ENCODE peak calls at places on chromosomes 3 and 15, in six cellular contexts. One of them, this sample, is unnamed. For H3K4me1, the result is how much of the 10 kb centered on the place peaks cover.

GRCh38 chr3:31456373-31456772 is 76.4 kb upstream of the STT3B start:
- DNase-seq in breast epithelium: no peak
- DNase-seq in cardiac muscle cell: no peak
- DNase-seq in heart left ventricle: peak
- DNase-seq in hepatocyte: no peak
- DNase-seq in heart right ventricle: peak
- DNase-seq in this sample: no peak

GRCh38 chr3:149547954-149548728 is 73.6 kb downstream of the TM4SF4 start:
- DNase-seq in hepatocyte: peak
- DNase-seq in cardiac muscle cell: no peak
- DNase-seq in heart right ventricle: no peak
- DNase-seq in heart left ventricle: peak
- DNase-seq in breast epithelium: peak
- DNase-seq in this sample: no peak

GRCh38 chr15:88498991-88499390 is 31.5 kb downstream of the MRPS11 start:
- DNase-seq in hepatocyte: no peak
- DNase-seq in cardiac muscle cell: peak
- DNase-seq in heart right ventricle: peak
- DNase-seq in heart left ventricle: peak
- DNase-seq in breast epithelium: no peak
- DNase-seq in this sample: no peak

GRCh38 chr15:47813985-47814384 is 96.7 kb downstream of the SEMA6D start:
- DNase-seq in cardiac muscle cell: no peak
- DNase-seq in hepatocyte: no peak
- DNase-seq in heart left ventricle: no peak
- DNase-seq in heart right ventricle: no peak
- DNase-seq in breast epithelium: no peak
- DNase-seq in this sample: no peak

GRCh38 chr3:177800565-177800964 is 603.3 kb upstream of the TBL1XR1 start:
- DNase-seq in heart right ventricle: no peak
- DNase-seq in cardiac muscle cell: no peak
- DNase-seq in hepatocyte: no peak
- DNase-seq in breast epithelium: no peak
- DNase-seq in heart left ventricle: no peak
- DNase-seq in this sample: no peak

GRCh38 chr3:61110576-61110975 is 140.7 kb downstream of the FHIT start:
- DNase-seq in breast epithelium: no peak
- DNase-seq in hepatocyte: no peak
- DNase-seq in cardiac muscle cell: no peak
- DNase-seq in heart right ventricle: no peak
- DNase-seq in heart left ventricle: no peak
- DNase-seq in this sample: no peak

GRCh38 chr15:47652853-47653243 is 64.5 kb upstream of the SEMA6D start:
- DNase-seq in hepatocyte: no peak
- DNase-seq in heart right ventricle: no peak
- DNase-seq in breast epithelium: no peak
- DNase-seq in cardiac muscle cell: no peak
- DNase-seq in heart left ventricle: no peak
- DNase-seq in this sample: no peak

GRCh38 chr15:43792761-43793493 is 807 bp downstream of the SERF2 start:
- DNase-seq in hepatocyte: peak
- DNase-seq in heart left ventricle: peak
- DNase-seq in heart right ventricle: peak
- DNase-seq in breast epithelium: no peak
- DNase-seq in cardiac muscle cell: peak
- DNase-seq in this sample: no peak

GRCh38 chr15:90774731-90775521 is 57.8 kb downstream of the BLM start:
- DNase-seq in breast epithelium: no peak
- DNase-seq in heart left ventricle: no peak
- DNase-seq in cardiac muscle cell: no peak
- DNase-seq in heart right ventricle: no peak
- DNase-seq in hepatocyte: no peak
- DNase-seq in this sample: no peak

GRCh38 chr15:25613113-25613512 is 174.3 kb upstream of the UBE3A start:
- DNase-seq in hepatocyte: no peak
- DNase-seq in cardiac muscle cell: peak
- DNase-seq in breast epithelium: no peak
- DNase-seq in heart right ventricle: no peak
- DNase-seq in heart left ventricle: no peak
- DNase-seq in this sample: no peak

GRCh38 chr3:128496602-128497304 is 3.8 kb upstream of the GATA2 start:
- DNase-seq in breast epithelium: no peak
- DNase-seq in cardiac muscle cell: no peak
- DNase-seq in heart left ventricle: no peak
- DNase-seq in hepatocyte: no peak
- DNase-seq in heart right ventricle: no peak
- DNase-seq in this sample: no peak

GRCh38 chr3:175512700-175513099 is 653.6 kb downstream of the NAALADL2 start:
- DNase-seq in hepatocyte: no peak
- DNase-seq in breast epithelium: no peak
- DNase-seq in cardiac muscle cell: no peak
- DNase-seq in heart right ventricle: no peak
- DNase-seq in heart left ventricle: no peak
- DNase-seq in this sample: no peak

GRCh38 chr3:32278714-32279113 is 40.2 kb downstream of the CMTM8 start:
- DNase-seq in cardiac muscle cell: no peak
- DNase-seq in hepatocyte: no peak
- DNase-seq in heart right ventricle: no peak
- DNase-seq in breast epithelium: no peak
- DNase-seq in heart left ventricle: no peak
- DNase-seq in this sample: no peak

GRCh38 chr3:10758304-10759037 is 57.6 kb upstream of the SLC6A11 start:
- DNase-seq in cardiac muscle cell: peak
- DNase-seq in breast epithelium: peak
- DNase-seq in heart left ventricle: peak
- DNase-seq in heart right ventricle: peak
- DNase-seq in hepatocyte: peak
- DNase-seq in this sample: no peak

GRCh38 chr15:83659011-83659811 is 5.3 kb downstream of the ADAMTSL3 start:
- DNase-seq in breast epithelium: no peak
- DNase-seq in hepatocyte: no peak
- DNase-seq in heart right ventricle: peak
- DNase-seq in heart left ventricle: peak
- DNase-seq in cardiac muscle cell: no peak
- DNase-seq in this sample: peak

GRCh38 chr15:88636039-88636438 is 2.8 kb upstream of the ISG20 start:
- DNase-seq in hepatocyte: peak
- DNase-seq in heart right ventricle: no peak
- DNase-seq in breast epithelium: peak
- DNase-seq in cardiac muscle cell: no peak
- DNase-seq in heart left ventricle: no peak
- DNase-seq in this sample: no peak

GRCh38 chr3:53489401-53490130 is 4.8 kb upstream of the CACNA1D start:
- DNase-seq in hepatocyte: peak
- DNase-seq in cardiac muscle cell: no peak
- DNase-seq in breast epithelium: no peak
- DNase-seq in heart right ventricle: no peak
- DNase-seq in heart left ventricle: no peak
- DNase-seq in this sample: no peak

GRCh38 chr15:92159481-92159880 is 234.2 kb upstream of the ST8SIA2 start:
- DNase-seq in hepatocyte: no peak
- DNase-seq in heart left ventricle: no peak
- DNase-seq in cardiac muscle cell: peak
- DNase-seq in heart right ventricle: no peak
- DNase-seq in breast epithelium: no peak
- DNase-seq in this sample: peak

GRCh38 chr3:36904641-36905040 is 40.2 kb downstream of the TRANK1 start:
- DNase-seq in heart right ventricle: no peak
- DNase-seq in breast epithelium: no peak
- DNase-seq in heart left ventricle: peak
- DNase-seq in cardiac muscle cell: peak
- DNase-seq in hepatocyte: no peak
- DNase-seq in this sample: no peak

GRCh38 chr15:66805207-66805975 is 103.4 kb downstream of the SMAD6 start:
- DNase-seq in hepatocyte: no peak
- DNase-seq in cardiac muscle cell: no peak
- DNase-seq in breast epithelium: no peak
- DNase-seq in heart right ventricle: no peak
- DNase-seq in heart left ventricle: no peak
- DNase-seq in this sample: no peak

GRCh38 chr15:66801266-66801665 is 99.2 kb downstream of the SMAD6 start:
- DNase-seq in breast epithelium: no peak
- DNase-seq in heart right ventricle: no peak
- DNase-seq in cardiac muscle cell: no peak
- DNase-seq in heart left ventricle: no peak
- DNase-seq in hepatocyte: no peak
- DNase-seq in this sample: no peak

GRCh38 chr15:66803182-66803729 is 101.2 kb downstream of the SMAD6 start:
- DNase-seq in heart left ventricle: peak
- DNase-seq in breast epithelium: peak
- DNase-seq in cardiac muscle cell: peak
- DNase-seq in hepatocyte: peak
- DNase-seq in heart right ventricle: peak
- DNase-seq in this sample: peak

GRCh38 chr15:66802087-66803001 is 100.3 kb downstream of the SMAD6 start:
- DNase-seq in heart right ventricle: no peak
- DNase-seq in heart left ventricle: no peak
- DNase-seq in hepatocyte: peak
- DNase-seq in cardiac muscle cell: no peak
- DNase-seq in breast epithelium: peak
- DNase-seq in this sample: no peak

GRCh38 chr15:66803749-66804148 is 101.7 kb downstream of the SMAD6 start:
- DNase-seq in cardiac muscle cell: no peak
- DNase-seq in breast epithelium: no peak
- DNase-seq in heart left ventricle: no peak
- DNase-seq in heart right ventricle: no peak
- DNase-seq in hepatocyte: no peak
- DNase-seq in this sample: no peak
- H3K27ac ChIP-seq in cardiac muscle cell: peak
- H3K27ac ChIP-seq in breast epithelium: peak
- H3K27ac ChIP-seq in heart left ventricle: peak
- H3K27ac ChIP-seq in heart right ventricle: peak
- H3K27ac ChIP-seq in hepatocyte: peak
- H3K27ac ChIP-seq in this sample: peak

DNA sequence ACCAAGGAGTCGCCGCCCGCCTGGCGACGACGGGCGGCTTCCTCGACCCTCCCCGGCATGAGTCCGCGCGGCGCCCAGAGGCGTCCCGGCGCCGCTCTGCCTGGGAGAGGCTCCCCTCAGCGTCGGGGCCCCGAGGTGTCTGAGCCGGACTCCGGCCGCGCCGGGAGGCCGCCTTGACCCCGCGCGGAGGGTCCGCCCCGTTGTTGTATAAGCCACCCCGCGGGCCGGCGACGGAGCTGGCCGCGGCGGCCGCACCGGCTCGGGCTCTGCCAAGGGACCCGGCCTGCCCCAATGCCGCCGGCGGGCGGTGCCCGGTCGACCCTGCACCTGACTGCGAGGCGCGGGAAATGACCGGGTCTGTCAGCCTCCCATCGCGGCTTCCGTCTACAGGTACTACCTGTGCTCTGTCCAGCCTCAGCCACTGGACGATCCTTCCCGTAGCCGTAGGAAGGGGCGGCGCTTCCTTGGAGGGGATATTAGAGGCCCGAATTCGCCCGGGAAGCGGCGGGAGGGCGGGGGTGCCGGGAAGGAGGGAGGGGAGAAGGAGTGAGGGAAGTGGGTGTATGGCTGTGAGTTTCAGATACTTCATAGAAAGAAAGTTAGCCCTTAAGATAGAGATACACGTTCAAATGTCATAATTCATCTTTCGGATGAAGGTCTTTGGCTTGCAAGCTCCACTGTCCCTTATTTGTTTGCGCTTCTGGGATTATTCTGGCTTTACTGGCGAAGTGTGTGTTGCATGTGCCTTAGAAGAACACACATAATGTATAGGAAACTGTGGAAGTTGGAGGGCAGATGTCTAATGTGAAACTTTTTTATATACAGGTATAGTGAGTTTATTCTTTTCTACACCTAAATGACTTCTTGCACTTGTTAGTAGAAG is 623 bp downstream of the ABHD5 start:
- DNase-seq in hepatocyte: peak
- DNase-seq in cardiac muscle cell: peak
- DNase-seq in heart left ventricle: peak
- DNase-seq in breast epithelium: peak
- DNase-seq in heart right ventricle: peak
- DNase-seq in this sample: peak
- H3K4me1 ChIP-seq in hepatocyte: under half
- H3K4me1 ChIP-seq in cardiac muscle cell: under half
- H3K4me1 ChIP-seq in heart left ventricle: under half
- H3K4me1 ChIP-seq in breast epithelium: under half
- H3K4me1 ChIP-seq in heart right ventricle: under half
- H3K4me1 ChIP-seq in this sample: under half

DNA sequence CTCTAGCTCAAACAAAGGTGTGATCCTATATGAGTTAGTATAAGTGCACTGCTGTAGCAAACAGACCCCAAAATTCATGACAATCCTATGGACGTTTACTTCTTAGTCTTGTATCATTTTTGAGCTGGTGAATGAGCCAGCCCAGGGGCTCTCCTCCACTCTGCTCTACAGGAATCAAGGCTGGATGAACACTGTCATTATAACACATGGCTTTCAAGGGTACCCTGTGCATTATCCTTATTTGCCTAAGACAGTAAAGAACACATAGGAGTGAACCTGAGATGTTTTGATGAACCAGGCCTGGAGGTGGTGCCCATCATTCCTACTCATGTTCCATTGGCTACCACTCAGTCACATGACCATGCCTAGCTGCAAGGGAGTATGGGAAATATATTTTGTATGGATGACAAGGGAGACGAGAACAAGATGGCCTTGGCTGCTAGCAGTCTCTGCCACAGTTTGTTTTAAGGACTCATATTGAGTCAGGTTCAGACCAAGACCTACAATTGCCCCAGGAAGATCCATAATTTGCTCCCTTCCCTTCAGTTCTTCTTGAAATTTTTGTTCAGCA is 107.4 kb upstream of the HES1 start:
- DNase-seq in heart right ventricle: no peak
- DNase-seq in hepatocyte: no peak
- DNase-seq in heart left ventricle: no peak
- DNase-seq in breast epithelium: no peak
- DNase-seq in cardiac muscle cell: no peak
- DNase-seq in this sample: no peak
- H3K27ac ChIP-seq in heart right ventricle: no peak
- H3K27ac ChIP-seq in hepatocyte: no peak
- H3K27ac ChIP-seq in heart left ventricle: no peak
- H3K27ac ChIP-seq in breast epithelium: no peak
- H3K27ac ChIP-seq in cardiac muscle cell: no peak
- H3K27ac ChIP-seq in this sample: no peak

GRCh38 chr3:16516695-16517481 is 3.4 kb upstream of the RFTN1 start:
- DNase-seq in cardiac muscle cell: peak
- DNase-seq in hepatocyte: peak
- DNase-seq in breast epithelium: peak
- DNase-seq in heart right ventricle: peak
- DNase-seq in heart left ventricle: peak
- DNase-seq in this sample: peak
- H3K4me1 ChIP-seq in cardiac muscle cell: under half
- H3K4me1 ChIP-seq in hepatocyte: under half
- H3K4me1 ChIP-seq in breast epithelium: under half
- H3K4me1 ChIP-seq in heart right ventricle: under half
- H3K4me1 ChIP-seq in heart left ventricle: under half
- H3K4me1 ChIP-seq in this sample: under half

This sample was measured in right atrium auricular region.